ENCODE peak calls at places on chromosomes 16 and 17, in eight cellular contexts. L is SK-MEL-5; P is activated CD4-positive, alpha-beta T cell treated with anti-CD3 and anti-CD28 coated beads, Interleukin-2, amount 50 U/mL, for 4 hours; I is endothelial cell; A is B cell; X is cerebellar nuclear complex; O is AG04450; Q is hepatic stellate cell. M is an unnamed sample.
A peak's percentile ranks its signal among the peaks of the same experiment; 100 is the strongest.

GRCh38 chr16:15966420-15967222 is 17.2 kb downstream of the ABCC1 start:
- DNase-seq in Q (peak; percentile 81), P (no peak), A (no peak), O (peak; percentile 61), I (no peak), X (no peak), L (no peak), M (peak; percentile 27)

GRCh38 chr17:82250868-82251500 is 22.1 kb downstream of the SLC16A3 start:
- DNase-seq in O (no peak), P (no peak), A (no peak), Q (no peak), I (no peak), X (no peak), L (no peak), M (no peak)

GRCh38 chr16:13084331-13084730 is 182.9 kb downstream of the SHISA9 start:
- DNase-seq in P (no peak), O (no peak), A (no peak), L (no peak), Q (no peak), I (no peak), X (no peak), M (no peak)

GRCh38 chr17:17351901-17352781 is 49.0 kb downstream of the NT5M start:
- DNase-seq in L (peak; percentile 51), A (no peak), X (no peak), I (no peak), P (no peak), O (no peak), Q (peak; percentile 86), M (peak; percentile 29)

GRCh38 chr17:81154961-81155360 is 10.3 kb upstream of the PVALEF start:
- DNase-seq in P (no peak), O (no peak), X (no peak), A (peak; percentile 32), L (no peak), I (no peak), Q (no peak), M (no peak)

GRCh38 chr17:57112994-57113393 is 27.9 kb downstream of the AKAP1 start:
- DNase-seq in I (no peak), L (no peak), Q (no peak), A (no peak), O (no peak), X (no peak), P (no peak), M (no peak)

GRCh38 chr17:66900126-66901010 is 64.1 kb upstream of the CACNG4 start:
- DNase-seq in Q (peak; percentile 19), I (no peak), P (no peak), L (peak; percentile 73), O (no peak), A (no peak), X (no peak), M (peak; percentile 49)

GRCh38 chr17:382644-383533 is 30.3 kb upstream of the RPH3AL start:
- DNase-seq in P (no peak), I (no peak), Q (peak; percentile 83), A (no peak), L (no peak), O (peak; percentile 37), X (no peak), M (peak; percentile 13)

GRCh38 chr16:51538707-51539604 is 387.9 kb upstream of the SALL1 start:
- DNase-seq in O (peak; percentile 67), L (no peak), I (peak; percentile 13), X (no peak), P (no peak), Q (peak; percentile 48), A (no peak), M (peak; percentile 70)

GRCh38 chr17:45332989-45333701 is 16.3 kb upstream of the MAP3K14 start:
- DNase-seq in Q (no peak), I (no peak), P (no peak), O (no peak), L (no peak), A (peak; percentile 52), X (no peak), M (peak; percentile 41)

GRCh38 chr17:75827291-75828050 is 16.7 kb downstream of the UNC13D start:
- DNase-seq in A (peak; percentile 73), O (no peak), X (no peak), Q (peak; percentile 94), L (peak; percentile 86), I (peak; percentile 87), P (peak; percentile 53), M (peak; percentile 86)

GRCh38 chr16:35911899-35912298 is 2452.5 kb downstream of the TP53TG3F start:
- DNase-seq in A (no peak), Q (no peak), P (no peak), L (no peak), I (no peak), X (no peak), O (no peak), M (no peak)

GRCh38 chr17:43979011-43979410 is 25.3 kb upstream of the PYY start:
- DNase-seq in A (no peak), X (no peak), Q (no peak), I (no peak), O (no peak), P (no peak), L (no peak), M (no peak)

GRCh38 chr17:81230043-81230820 is 7.5 kb upstream of the CEP131 start:
- DNase-seq in P (no peak), O (no peak), X (no peak), L (peak; percentile 63), A (no peak), Q (no peak), I (no peak), M (no peak)

GRCh38 chr16:13421726-13422125 is 498.2 kb upstream of the ERCC4 start:
- DNase-seq in X (no peak), O (no peak), Q (no peak), I (no peak), P (no peak), A (no peak), L (no peak), M (no peak)

GRCh38 chr17:42122371-42123303 is at the start of gene HSPB9:
- DNase-seq in A (no peak), L (no peak), O (no peak), X (no peak), P (no peak), I (no peak), Q (no peak), M (peak; percentile 97)

GRCh38 chr16:70642633-70643032 is 3.7 kb upstream of the IL34 start:
- DNase-seq in I (no peak), O (no peak), X (no peak), Q (no peak), L (no peak), P (no peak), A (no peak), M (no peak)

GRCh38 chr17:6526362-6527152 is 29.8 kb downstream of the PITPNM3 start:
- DNase-seq in A (no peak), O (no peak), L (no peak), X (peak; percentile 45), I (no peak), Q (no peak), P (no peak), M (no peak)

GRCh38 chr16:23407436-23408125 is 45.4 kb downstream of the COG7 start:
- DNase-seq in O (no peak), Q (no peak), L (no peak), P (no peak), A (no peak), I (no peak), X (no peak), M (no peak)

GRCh38 chr17:75753514-75754377 is 11.2 kb downstream of the GALK1 start:
- DNase-seq in I (peak; percentile 73), P (peak; percentile 57), Q (peak; percentile 89), O (no peak), A (peak; percentile 73), L (peak; percentile 77), X (no peak), M (peak; percentile 92)

M was measured in NCI-H69.